ENCODE peak calls at places on chromosomes 13 and 19, in four cellular contexts. A is HepG2, O is mammary epithelial cell, H is PC-9. Z is an unnamed sample. For H3K4me1, H3K27me3 and H3K79me2, the result is how much of the 10 kb centered on the place peaks cover.

GRCh38 chr19:12996542-12997094 is 1.3 kb downstream of the NFIX start:
- DNase-seq in H (no peak), O (peak), A (peak), Z (peak)

GRCh38 chr13:94063096-94063495 is 416.4 kb downstream of the DCT start:
- DNase-seq in H (no peak), A (no peak), O (no peak), Z (no peak)

GRCh38 chr13:93045836-93046235 is 180.8 kb upstream of the GPC6 start:
- DNase-seq in H (no peak), A (no peak), O (no peak), Z (no peak)

GRCh38 chr13:31903072-31903815 is 128.3 kb upstream of the FRY start:
- DNase-seq in H (no peak), O (no peak), A (no peak), Z (no peak)

GRCh38 chr13:27534108-27534975 is 84.0 kb upstream of the MTIF3 start:
- DNase-seq in A (no peak), H (no peak), O (no peak), Z (no peak)

GRCh38 chr13:109148243-109148642 is 518.8 kb downstream of the MYO16 start:
- DNase-seq in O (peak), H (no peak), A (no peak), Z (no peak)

GRCh38 chr19:2479556-2480194 is 3.7 kb downstream of the GADD45B start:
- DNase-seq in H (no peak), A (no peak), O (no peak), Z (peak)

GRCh38 chr13:113367020-113367560 is 3.2 kb upstream of the GRTP1 start:
- DNase-seq in O (no peak), A (no peak), H (no peak), Z (peak)

GRCh38 chr19:8835446-8835845 is 3.3 kb downstream of the MBD3L1 start:
- DNase-seq in O (no peak), A (no peak), H (no peak), Z (no peak)

GRCh38 chr13:66940113-66940512 is 290.0 kb downstream of the PCDH9 start:
- DNase-seq in O (peak), A (no peak), H (no peak), Z (no peak)

DNA sequence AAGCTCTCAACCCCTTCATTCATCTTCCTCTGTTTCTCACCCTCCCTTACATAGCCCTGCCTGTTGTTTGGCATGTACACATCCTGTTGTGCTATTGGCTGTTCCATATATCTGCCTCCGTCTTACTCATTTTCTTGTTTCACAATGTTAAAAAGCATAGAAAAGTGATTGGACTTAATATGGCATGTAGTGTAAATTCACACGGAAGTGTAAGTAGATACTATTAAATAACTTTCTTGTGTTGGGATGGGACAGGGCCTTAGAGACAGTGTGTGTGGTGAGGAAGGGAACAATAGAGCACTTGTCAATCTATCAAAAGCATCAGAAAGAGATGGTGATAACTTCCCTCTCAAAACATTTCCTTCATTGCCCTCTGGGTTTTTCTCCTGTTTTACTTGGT is 12.3 kb downstream of the LMO7 start:
- DNase-seq in O (no peak), H (no peak), A (no peak), Z (no peak)
- H3K4me1 ChIP-seq in O (under half), H (under half), A (under half), Z (half or more)

GRCh38 chr19:15841875-15842569 is 26.6 kb upstream of the OR10H1 start:
- DNase-seq in O (no peak), H (no peak), A (no peak), Z (no peak)
- H3K27me3 ChIP-seq in O (under half), H (under half), A (under half), Z (under half)

GRCh38 chr13:106520205-106521004 is 15.1 kb downstream of the EFNB2 start:
- DNase-seq in H (no peak), A (no peak), O (no peak), Z (no peak)
- H3K79me2 ChIP-seq in H (half or more), A (under half), O (half or more), Z (half or more)

DNA sequence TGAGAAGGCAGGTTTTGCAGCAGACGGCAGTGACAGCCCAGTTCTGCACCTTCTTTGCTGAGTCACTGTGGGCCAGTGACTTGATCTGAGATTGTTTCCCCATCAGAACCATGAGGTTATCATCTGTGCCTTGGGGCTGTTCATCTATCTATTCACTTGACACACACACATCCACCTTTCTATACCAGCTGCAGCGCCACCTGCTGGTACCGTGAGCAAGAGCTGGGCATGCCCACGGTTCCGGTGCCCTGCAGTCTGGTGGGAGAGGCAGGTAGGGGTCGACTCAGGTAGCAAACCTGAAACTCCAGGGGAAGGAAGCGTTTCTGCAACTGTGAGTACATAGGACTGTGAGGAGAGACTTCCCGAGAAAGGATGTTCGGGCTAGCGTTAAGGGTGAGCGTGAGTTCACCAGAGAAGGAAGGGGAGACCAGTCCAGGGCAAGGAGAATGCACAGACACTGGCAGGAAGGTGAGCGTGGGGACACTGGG is 7.5 kb upstream of the LIN7B start:
- DNase-seq in O (peak), A (peak), H (no peak), Z (peak)
- H3K4me1 ChIP-seq in O (under half), A (under half), H (under half), Z (under half)

DNA sequence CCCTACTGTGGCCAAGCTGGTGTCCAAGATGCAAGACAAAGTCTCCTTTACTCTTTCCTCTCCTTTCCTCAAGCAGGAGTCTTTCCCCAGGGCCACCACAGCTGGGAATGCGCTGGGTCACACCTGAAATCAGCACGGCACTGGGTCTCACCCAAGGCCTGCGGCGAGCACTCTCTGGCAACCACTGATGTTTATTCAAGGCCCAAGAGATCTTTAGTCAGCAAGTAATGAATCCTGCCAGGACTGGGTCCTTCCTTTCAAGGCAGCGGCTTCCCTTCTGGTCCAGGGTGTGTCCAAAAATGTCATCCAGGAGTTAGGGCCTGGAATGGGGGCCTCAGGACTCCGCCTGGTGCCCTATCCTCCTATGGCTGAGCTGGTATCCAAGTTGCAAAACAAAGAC is 24.1 kb downstream of the BLOC1S3 start:
- DNase-seq in H (no peak), O (no peak), A (no peak), Z (no peak)
- H3K27me3 ChIP-seq in H (under half), O (under half), A (under half), Z (under half)

GRCh38 chr19:15550273-15550672 is 41.9 kb downstream of the CYP4F22 start:
- DNase-seq in A (no peak), H (no peak), O (no peak), Z (no peak)
- H3K79me2 ChIP-seq in A (under half), H (under half), O (under half), Z (under half)

Z was measured in osteoblast.